ENCODE peak calls at places on chromosomes 16 and 17, in four cellular contexts. R, V, T and A are unnamed samples.

GRCh38 chr17:73189417-73190099 is 3.3 kb upstream of the COG1 start:
- DNase-seq in R (peak), V (no peak), T (no peak), A (no peak)

GRCh38 chr17:79740413-79740812 is 9.7 kb downstream of the ENPP7 start:
- DNase-seq in R (peak), V (no peak), T (no peak), A (no peak)

GRCh38 chr17:40717776-40718175 is 14.2 kb upstream of the KRT24 start:
- DNase-seq in R (no peak), V (no peak), T (no peak), A (no peak)

GRCh38 chr16:88892065-88892464 is 25.6 kb upstream of the PABPN1L start:
- DNase-seq in R (no peak), V (no peak), T (no peak), A (no peak)

GRCh38 chr17:6177941-6178694 is 107.9 kb downstream of the WSCD1 start:
- DNase-seq in R (no peak), V (no peak), T (no peak), A (no peak)

GRCh38 chr17:49901460-49902331 is 53.8 kb upstream of the TAC4 start:
- DNase-seq in R (no peak), V (no peak), T (no peak), A (no peak)

GRCh38 chr17:62206550-62206949 is 141.5 kb upstream of the MED13 start:
- DNase-seq in R (no peak), V (no peak), T (no peak), A (no peak)

GRCh38 chr17:4559851-4560820 is at the start of gene GGT6:
- DNase-seq in R (no peak), V (no peak), T (no peak), A (no peak)

GRCh38 chr17:8836821-8837426 is 30.6 kb downstream of the PIK3R6 start:
- DNase-seq in R (no peak), V (no peak), T (no peak), A (no peak)

GRCh38 chr16:31453255-31454204 is 5.8 kb upstream of the ARMC5 start:
- DNase-seq in R (peak), V (no peak), T (no peak), A (no peak)

GRCh38 chr17:65104541-65104940 is 32.6 kb upstream of the RGS9 start:
- DNase-seq in R (no peak), V (no peak), T (no peak), A (no peak)

GRCh38 chr16:84973226-84973625 is 38.1 kb downstream of the ZDHHC7 start:
- DNase-seq in R (no peak), V (no peak), T (no peak), A (no peak)

GRCh38 chr16:87924041-87924851 is 12.1 kb downstream of the CA5A start:
- DNase-seq in R (no peak), V (no peak), T (no peak), A (no peak)

GRCh38 chr17:49646391-49647255 is 31.3 kb downstream of the SPOP start:
- DNase-seq in R (peak), V (no peak), T (no peak), A (no peak)

GRCh38 chr17:80663783-80664206 is 119.2 kb downstream of the RPTOR start:
- DNase-seq in R (peak), V (no peak), T (no peak), A (no peak)

GRCh38 chr17:72351884-72352346 is 231.1 kb downstream of the SOX9 start:
- DNase-seq in R (no peak), V (no peak), T (no peak), A (no peak)